ENCODE peak calls at places on chromosomes 6 and 20, in four cellular contexts. N, E, Y and V are unnamed samples. For H3K27me3 and H3K9me3, the result is how much of the 10 kb centered on the place peaks cover.

GRCh38 chr6:168369776-168370175 is 50.2 kb upstream of the DACT2 start:
- DNase-seq in N (peak), E (no peak), Y (no peak), V (no peak)

GRCh38 chr20:38212806-38213606 is 47.5 kb downstream of the KIAA1755 start:
- DNase-seq in E (no peak), N (peak), Y (no peak), V (peak)

GRCh38 chr20:20820104-20820503 is 107.7 kb upstream of the RALGAPA2 start:
- DNase-seq in E (no peak), N (no peak), Y (no peak), V (no peak)

GRCh38 chr20:16208443-16208842 is 364.8 kb downstream of the KIF16B start:
- DNase-seq in N (no peak), E (no peak), Y (no peak), V (no peak)

GRCh38 chr6:147506704-147507114 is 1.8 kb upstream of the SAMD5 start:
- DNase-seq in N (peak), E (no peak), Y (peak), V (peak)

GRCh38 chr20:4065405-4065841 is 50.1 kb upstream of the RNF24 start:
- DNase-seq in Y (no peak), E (no peak), N (no peak), V (no peak)

GRCh38 chr6:1263039-1263849 is 48.7 kb upstream of the FOXQ1 start:
- DNase-seq in N (no peak), Y (no peak), E (no peak), V (no peak)

GRCh38 chr6:95099410-95099809 is 477.9 kb upstream of the MANEA start:
- DNase-seq in Y (no peak), N (no peak), E (no peak), V (no peak)

GRCh38 chr6:169393753-169394152 is 140.1 kb upstream of the THBS2 start:
- DNase-seq in Y (no peak), E (no peak), N (no peak), V (no peak)

GRCh38 chr6:11398451-11399326 is 138.9 kb upstream of the TMEM170B start:
- DNase-seq in Y (no peak), E (no peak), N (no peak), V (no peak)

GRCh38 chr6:29596381-29596900 is 11.5 kb downstream of the OR2H2 start:
- DNase-seq in Y (no peak), E (no peak), N (no peak), V (no peak)

GRCh38 chr6:40997256-40997957 is 41.6 kb downstream of the UNC5CL start:
- DNase-seq in Y (no peak), E (no peak), N (no peak), V (peak)

GRCh38 chr20:58753267-58753928 is 60.8 kb downstream of the NPEPL1 start:
- DNase-seq in Y (no peak), N (no peak), E (no peak), V (no peak)

GRCh38 chr6:98687776-98688175 is 146.6 kb upstream of the POU3F2 start:
- DNase-seq in E (no peak), Y (no peak), N (no peak), V (no peak)

GRCh38 chr20:36454664-36455427 is 86.5 kb upstream of the MYL9 start:
- DNase-seq in N (peak), E (no peak), Y (no peak), V (no peak)

GRCh38 chr6:105862936-105863603 is 223.1 kb upstream of the PRDM1 start:
- DNase-seq in Y (no peak), N (no peak), E (no peak), V (no peak)

GRCh38 chr6:3270258-3270657 is 11.5 kb downstream of the PSMG4 start:
- DNase-seq in E (no peak), Y (no peak), N (no peak), V (no peak)

GRCh38 chr6:16933532-16933931 is 168.3 kb upstream of the STMND1 start:
- DNase-seq in N (no peak), E (no peak), Y (no peak), V (no peak)

GRCh38 chr6:89079611-89080213 is 839 bp upstream of the PNRC1 start:
- DNase-seq in Y (peak), N (peak), E (peak), V (peak)

GRCh38 chr6:49528571-49528970 is 21.9 kb upstream of the C6orf141 start:
- DNase-seq in Y (no peak), N (no peak), E (no peak), V (no peak)

GRCh38 chr20:32098786-32099185 is 10.7 kb upstream of the TM9SF4 start:
- DNase-seq in E (no peak), Y (no peak), N (no peak), V (no peak)

GRCh38 chr6:33430991-33431879 is 11.4 kb downstream of the SYNGAP1 start:
- DNase-seq in Y (peak), E (peak), N (peak), V (no peak)

GRCh38 chr6:20178327-20178726 is 33.9 kb downstream of the MBOAT1 start:
- DNase-seq in E (no peak), N (no peak), Y (no peak), V (no peak)

GRCh38 chr6:14108571-14109410 is 8.8 kb upstream of the CD83 start:
- DNase-seq in Y (no peak), E (no peak), N (no peak), V (no peak)

GRCh38 chr6:31597006-31597405 is 4.2 kb upstream of the NCR3 start:
- DNase-seq in E (no peak), Y (peak), N (no peak), V (no peak)

GRCh38 chr6:37204014-37204751 is 34.2 kb downstream of the PIM1 start:
- DNase-seq in Y (no peak), E (no peak), N (no peak), V (peak)

GRCh38 chr6:127117979-127118504 is 429 bp upstream of the RSPO3 start:
- DNase-seq in N (peak), E (no peak), Y (no peak), V (peak)

GRCh38 chr6:127119361-127120108 is 1.1 kb downstream of the RSPO3 start:
- DNase-seq in Y (peak), E (no peak), N (peak), V (peak)

GRCh38 chr6:127120109-127120786 is 1.8 kb downstream of the RSPO3 start:
- DNase-seq in E (no peak), Y (peak), N (peak), V (no peak)

GRCh38 chr6:127120787-127121636 is 2.5 kb downstream of the RSPO3 start:
- DNase-seq in E (peak), N (peak), Y (peak), V (peak)

GRCh38 chr6:127118505-127119360 is at the start of gene RSPO3:
- DNase-seq in Y (peak), N (peak), E (no peak), V (peak)
- H3K27me3 ChIP-seq in Y (under half), N (under half), E (under half), V (under half)

GRCh38 chr6:27448456-27448855 is 24.4 kb downstream of the ZNF184 start:
- DNase-seq in N (no peak), Y (no peak), E (no peak), V (no peak)
- H3K9me3 ChIP-seq in N (under half), Y (half or more), E (under half), V (half or more)

DNA sequence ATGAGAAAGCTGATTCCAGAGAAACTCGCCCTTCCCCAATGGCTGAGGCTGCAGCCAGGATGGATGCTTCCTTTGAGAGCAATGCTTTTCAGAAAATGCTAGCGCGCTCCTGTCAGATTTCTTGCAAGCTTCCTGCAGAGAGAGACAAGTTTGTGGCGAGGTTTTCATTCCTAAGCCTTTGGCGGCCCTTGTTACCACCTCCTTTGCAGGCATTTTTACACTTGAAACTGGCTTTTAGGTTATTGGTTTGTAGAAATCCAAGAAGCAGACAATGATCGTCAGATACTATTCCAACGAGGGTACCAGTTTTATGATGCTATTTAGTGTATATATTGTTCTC is 1.1 kb downstream of the FNDC1 start:
- DNase-seq in E (no peak), N (no peak), Y (no peak), V (no peak)
- H3K27me3 ChIP-seq in E (under half), N (under half), Y (half or more), V (under half)

GRCh38 chr6:12811519-12811918 is 95.0 kb downstream of the PHACTR1 start:
- DNase-seq in Y (no peak), E (no peak), N (no peak), V (no peak)

GRCh38 chr6:12803486-12803885 is 86.9 kb downstream of the PHACTR1 start:
- DNase-seq in Y (no peak), N (no peak), E (no peak), V (no peak)

GRCh38 chr6:12802440-12802839 is 85.9 kb downstream of the PHACTR1 start:
- DNase-seq in E (no peak), N (no peak), Y (no peak), V (no peak)

GRCh38 chr6:12804967-12805645 is 88.5 kb downstream of the PHACTR1 start:
- DNase-seq in N (no peak), E (no peak), Y (no peak), V (no peak)

GRCh38 chr6:12806811-12807210 is 90.2 kb downstream of the PHACTR1 start:
- DNase-seq in N (no peak), Y (no peak), E (no peak), V (no peak)
- H3K9me3 ChIP-seq in N (under half), Y (under half), E (under half), V (under half)

GRCh38 chr20:63423751-63424150 is 48.7 kb downstream of the KCNQ2 start:
- DNase-seq in N (no peak), Y (no peak), E (no peak), V (no peak)

GRCh38 chr20:63421094-63421692 is 51.3 kb downstream of the KCNQ2 start:
- DNase-seq in N (no peak), Y (no peak), E (no peak), V (no peak)

GRCh38 chr20:63422653-63423052 is 49.8 kb downstream of the KCNQ2 start:
- DNase-seq in N (no peak), Y (no peak), E (no peak), V (no peak)

GRCh38 chr20:63420359-63421093 is 51.9 kb downstream of the KCNQ2 start:
- DNase-seq in Y (no peak), E (no peak), N (no peak), V (no peak)

DNA sequence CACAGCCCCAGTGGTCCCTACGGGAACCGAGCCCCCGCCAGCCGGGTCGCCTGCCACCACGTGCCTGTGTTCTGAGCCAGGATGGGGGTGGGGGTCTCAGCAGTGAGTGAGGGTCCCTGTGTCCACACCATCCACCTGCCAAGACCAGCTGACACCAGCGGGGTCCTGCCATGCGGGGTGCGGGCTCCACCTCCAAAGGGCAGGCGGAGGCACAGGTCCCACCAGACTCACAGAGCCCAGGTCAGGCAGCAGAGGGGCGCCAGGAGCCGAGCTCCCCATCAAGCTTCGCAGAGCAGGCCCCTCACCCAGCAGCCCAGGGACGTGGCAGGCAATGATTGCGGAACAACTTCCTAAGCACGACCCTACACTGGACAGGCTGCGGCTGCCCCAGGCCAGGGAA is 50.5 kb downstream of the KCNQ2 start:
- DNase-seq in E (no peak), N (no peak), Y (no peak), V (no peak)
- H3K27me3 ChIP-seq in E (under half), N (under half), Y (under half), V (half or more)

GRCh38 chr6:110137924-110138887 is 41.3 kb downstream of the WASF1 start:
- DNase-seq in E (no peak), N (peak), Y (no peak), V (no peak)
- H3K9me3 ChIP-seq in E (under half), N (under half), Y (under half), V (under half)

DNA sequence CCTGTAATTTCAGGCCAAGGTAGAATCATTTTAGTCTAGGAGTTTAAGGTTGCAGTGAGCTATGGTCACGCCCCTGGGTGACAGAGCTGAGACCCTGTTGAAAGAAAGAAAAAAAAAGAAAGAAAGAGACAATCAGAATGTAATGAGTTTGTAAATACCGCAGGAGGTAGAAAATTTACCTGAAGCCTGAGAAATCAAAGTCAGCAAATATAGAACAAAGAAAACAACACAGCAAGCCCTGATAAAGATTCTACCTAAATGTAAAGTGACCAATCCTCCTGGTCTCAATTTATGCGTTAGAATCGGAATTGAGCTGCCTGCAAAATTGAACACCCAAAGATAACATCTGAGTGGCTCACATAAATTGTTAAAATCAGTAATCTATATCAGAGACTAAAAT is 146.5 kb upstream of the ZNF184 start:
- DNase-seq in E (no peak), N (no peak), Y (no peak), V (no peak)
- H3K27me3 ChIP-seq in E (under half), N (under half), Y (under half), V (under half)

DNA sequence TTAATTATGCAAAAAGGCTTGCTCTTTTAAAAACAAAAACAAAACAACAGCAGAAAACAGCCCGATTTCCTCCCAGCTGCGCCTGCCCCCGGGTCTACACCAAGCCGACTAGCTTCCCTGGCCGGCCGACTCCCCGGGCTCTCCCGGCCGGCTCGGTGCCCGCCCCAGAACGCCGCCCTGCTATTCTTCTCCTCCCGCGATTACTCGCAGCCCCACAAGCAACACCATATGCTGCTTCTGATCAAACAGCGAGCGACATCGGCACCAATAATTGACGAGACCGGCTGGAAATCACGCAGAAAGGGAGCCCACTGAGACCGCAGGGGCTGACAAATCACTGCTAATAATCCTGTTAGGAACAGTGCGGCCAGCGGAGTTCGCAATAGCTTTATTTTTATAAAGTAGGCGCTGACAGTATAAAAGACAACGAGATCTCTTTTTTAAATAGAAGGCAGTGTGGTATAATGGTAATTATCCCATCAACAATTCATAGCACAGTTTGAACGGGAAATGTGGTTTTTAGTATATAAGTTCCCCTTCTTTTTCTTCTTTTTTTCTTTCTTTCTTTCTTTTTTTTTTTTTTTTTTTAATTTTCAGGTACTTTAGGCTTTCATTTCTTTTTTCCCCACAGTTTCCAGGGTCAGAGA is 3.3 kb downstream of the SIM1 start:
- DNase-seq in E (no peak), N (no peak), Y (no peak), V (peak)
- H3K9me3 ChIP-seq in E (under half), N (under half), Y (under half), V (under half)

DNA sequence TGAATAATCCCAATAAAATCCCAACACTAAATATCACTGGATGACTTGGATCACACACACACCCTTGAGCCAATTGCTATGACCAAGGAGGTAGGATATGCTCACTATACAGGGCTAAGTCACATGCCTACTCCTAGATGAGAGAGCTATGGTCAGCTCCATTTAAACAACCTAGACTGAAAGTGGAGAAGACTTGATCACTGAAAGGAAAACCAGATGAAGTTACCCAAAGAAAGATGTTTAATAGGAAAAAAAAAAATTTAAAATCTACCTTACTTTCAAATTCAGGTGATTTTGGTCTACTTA is 18.9 kb upstream of the COL19A1 start:
- DNase-seq in N (no peak), E (no peak), Y (no peak), V (peak)
- H3K27me3 ChIP-seq in N (under half), E (under half), Y (under half), V (under half)